ENCODE peak calls at places on chromosomes 5 and 9, in ten cellular contexts. B is IMR-90, F is coronary artery, Z is MM.1S, C is left ventricle myocardium inferior, L is heart left ventricle, N is adrenal gland, T is A549, O is OCI-LY7, R is hepatocyte. V is an unnamed sample.

GRCh38 chr5:76283670-76284069 is 119.4 kb upstream of the IQGAP2 start:
- DNase-seq in B (no peak), N (no peak), F (no peak), O (no peak), R (no peak), C (no peak), T (no peak), Z (no peak), L (no peak), V (peak; percentile 98)

GRCh38 chr5:128216860-128217531 is 133.4 kb downstream of the SLC12A2 start:
- DNase-seq in T (no peak), N (no peak), L (peak; percentile 59), F (no peak), B (peak; percentile 70), C (peak; percentile 28), O (no peak), R (no peak), Z (no peak), V (peak; percentile 88)

GRCh38 chr5:137619191-137619870 is 116.6 kb downstream of the KLHL3 start:
- DNase-seq in C (peak; percentile 85), B (peak; percentile 81), F (no peak), R (no peak), L (peak; percentile 88), T (no peak), Z (no peak), O (no peak), N (peak; percentile 90), V (peak; percentile 70)

GRCh38 chr5:96601811-96602244 is 60.3 kb upstream of the CAST start:
- DNase-seq in T (peak; percentile 68), L (no peak), C (no peak), Z (peak; percentile 81), F (no peak), R (peak; percentile 84), B (peak; percentile 75), O (peak; percentile 73), N (peak; percentile 77), V (peak; percentile 73)

GRCh38 chr9:26786571-26786970 is 106.0 kb downstream of the CAAP1 start:
- DNase-seq in C (no peak), R (no peak), B (no peak), L (no peak), F (no peak), T (no peak), Z (no peak), O (no peak), N (no peak), V (no peak)

GRCh38 chr5:110086658-110087388 is 397.1 kb downstream of the MAN2A1 start:
- DNase-seq in N (peak; percentile 6), R (peak; percentile 73), Z (no peak), L (no peak), F (peak; percentile 75), O (no peak), B (peak; percentile 29), C (no peak), T (no peak), V (peak; percentile 95)

GRCh38 chr9:126893079-126893478 is 21.5 kb upstream of the RALGPS1 start:
- DNase-seq in T (no peak), N (no peak), Z (no peak), O (peak; percentile 12), R (no peak), L (no peak), C (no peak), F (no peak), B (no peak), V (no peak)

GRCh38 chr9:98121096-98121495 is 2.1 kb upstream of the TRIM14 start:
- DNase-seq in B (no peak), R (no peak), O (peak; percentile 19), T (no peak), L (no peak), F (no peak), N (no peak), C (no peak), Z (no peak), V (peak; percentile 73)

GRCh38 chr5:171874210-171874609 is 88.6 kb downstream of the SMIM23 start:
- DNase-seq in B (peak; percentile 45), C (no peak), T (no peak), F (no peak), Z (no peak), L (no peak), R (no peak), O (no peak), N (no peak), V (no peak)

GRCh38 chr9:14770592-14770991 is 48.1 kb upstream of the CER1 start:
- DNase-seq in F (no peak), R (no peak), T (no peak), C (no peak), B (no peak), N (no peak), Z (no peak), O (no peak), L (no peak), V (no peak)

GRCh38 chr9:134294228-134295071 is 31.8 kb upstream of the RXRA start:
- DNase-seq in C (peak; percentile 60), F (no peak), R (no peak), N (no peak), O (no peak), T (no peak), Z (no peak), L (peak; percentile 74), B (no peak), V (no peak)

GRCh38 chr5:37490411-37490810 is 111.3 kb downstream of the WDR70 start:
- DNase-seq in T (no peak), O (no peak), Z (no peak), F (no peak), C (no peak), L (no peak), N (no peak), R (no peak), B (no peak), V (no peak)

GRCh38 chr9:108182950-108183381 is 672.8 kb downstream of the ACTL7B start:
- DNase-seq in N (no peak), R (no peak), T (no peak), O (no peak), Z (no peak), C (no peak), B (peak; percentile 55), L (no peak), F (no peak), V (peak; percentile 37)

GRCh38 chr5:963673-964531 is 44.7 kb upstream of the NKD2 start:
- DNase-seq in B (peak; percentile 88), N (peak; percentile 44), Z (peak; percentile 87), O (no peak), C (peak; percentile 68), R (peak; percentile 74), T (no peak), L (peak; percentile 82), F (peak; percentile 70), V (no peak)

GRCh38 chr9:12785941-12786340 is 11.1 kb downstream of the LURAP1L start:
- DNase-seq in C (no peak), N (no peak), L (no peak), R (no peak), B (no peak), T (no peak), Z (no peak), F (no peak), O (no peak), V (peak; percentile 64)

GRCh38 chr5:55356896-55357295 is 49.1 kb downstream of the MTREX start:
- DNase-seq in C (no peak), N (no peak), F (no peak), O (no peak), T (no peak), L (no peak), Z (no peak), R (no peak), B (no peak), V (no peak)
- TF ChIP-seq CTCF in C (no peak), N (no peak), F (no peak), O (no peak), T (no peak), L (no peak), Z (no peak), R (no peak), B (no peak), V (no peak)

GRCh38 chr9:93945400-93946337 is 9.5 kb downstream of the BARX1 start:
- DNase-seq in Z (no peak), R (peak; percentile 23), F (no peak), L (no peak), C (no peak), B (no peak), T (no peak), N (no peak), O (no peak), V (no peak)

GRCh38 chr9:93947409-93948070 is 7.6 kb downstream of the BARX1 start:
- DNase-seq in Z (no peak), N (no peak), R (no peak), T (no peak), C (no peak), O (no peak), L (no peak), F (no peak), B (no peak), V (no peak)

GRCh38 chr9:93948456-93949072 is 6.6 kb downstream of the BARX1 start:
- DNase-seq in C (no peak), O (no peak), Z (no peak), R (no peak), T (no peak), L (no peak), B (no peak), F (no peak), N (no peak), V (no peak)

GRCh38 chr9:93944011-93944410 is 11.1 kb downstream of the BARX1 start:
- DNase-seq in T (no peak), O (no peak), F (no peak), Z (no peak), B (no peak), N (no peak), C (no peak), R (no peak), L (no peak), V (no peak)

GRCh38 chr9:93946338-93946712 is 8.8 kb downstream of the BARX1 start:
- DNase-seq in O (no peak), N (no peak), F (no peak), R (no peak), L (no peak), C (no peak), Z (no peak), T (no peak), B (no peak), V (no peak)
- H3K4me3 ChIP-seq in O (no peak overlapping the region), N (no peak overlapping the region), F (peak overlapping the region; percentile 60), R (no peak overlapping the region), L (peak overlapping the region; percentile 50), C (peak overlapping the region; percentile 56), Z (no peak overlapping the region), T (peak overlapping the region; percentile 54), B (no peak overlapping the region), V (no peak overlapping the region)

GRCh38 chr5:169302491-169303118 is 1.7 kb upstream of the SLIT3 start:
- DNase-seq in C (peak; percentile 61), Z (peak; percentile 74), F (peak; percentile 82), R (peak; percentile 88), T (peak; percentile 81), O (peak; percentile 70), B (peak; percentile 73), N (peak; percentile 77), L (peak; percentile 65), V (peak; percentile 87)
- TF ChIP-seq CTCF in C (peak; percentile 90), Z (peak; percentile 91), F (peak; percentile 87), R (peak; percentile 97), T (peak; percentile 90), O (peak; percentile 96), B (peak; percentile 80), N (peak; percentile 88), L (peak; percentile 88), V (peak; percentile 96)

DNA sequence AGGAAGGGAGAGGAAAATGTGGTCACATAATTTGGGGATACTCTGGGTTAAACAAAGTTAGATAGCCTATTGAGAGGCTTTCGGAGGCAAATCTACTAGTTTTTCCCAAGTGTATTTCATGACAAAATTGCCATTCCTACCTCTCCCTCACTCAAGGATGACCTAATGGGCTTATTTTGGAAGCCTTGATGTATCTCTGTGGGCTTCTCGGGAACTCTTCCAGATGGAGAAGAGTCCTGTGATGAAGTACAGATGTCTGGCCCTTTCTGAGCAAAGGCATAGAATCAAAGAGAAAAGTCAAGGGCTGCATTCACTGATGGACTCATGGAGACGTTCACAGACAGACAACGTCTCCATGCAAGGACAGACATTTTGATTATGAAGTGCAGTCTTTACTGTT is 347.1 kb upstream of the CD180 start:
- DNase-seq in B (no peak), C (no peak), F (no peak), R (no peak), Z (no peak), L (no peak), T (no peak), N (no peak), O (no peak), V (no peak)
- H3K4me3 ChIP-seq in B (no peak overlapping the region), C (no peak overlapping the region), F (no peak overlapping the region), R (no peak overlapping the region), Z (no peak overlapping the region), L (no peak overlapping the region), T (no peak overlapping the region), N (no peak overlapping the region), O (no peak overlapping the region), V (no peak overlapping the region)